ENCODE peak calls at places on chromosomes 3 and 15, in six cellular contexts. M, O, F, I, V and W are unnamed samples.

GRCh38 chr15:81268340-81268739 is 55.6 kb downstream of the STARD5 start:
- DNase-seq in F (no peak), O (no peak), V (no peak), I (no peak), M (no peak), W (no peak)

GRCh38 chr15:25250906-25251622 is 187.8 kb downstream of the UBE3A start:
- DNase-seq in O (no peak), M (no peak), I (no peak), V (peak), F (no peak), W (no peak)

GRCh38 chr3:4977001-4977888 is 2.0 kb upstream of the BHLHE40 start:
- DNase-seq in F (no peak), V (peak), O (peak), I (peak), M (peak), W (peak)

GRCh38 chr3:15386352-15386751 is 41.0 kb downstream of the METTL6 start:
- DNase-seq in O (no peak), M (no peak), V (no peak), F (no peak), I (no peak), W (no peak)

GRCh38 chr15:78878356-78878755 is 5.7 kb downstream of the MORF4L1 start:
- DNase-seq in F (no peak), M (no peak), O (no peak), V (no peak), I (no peak), W (no peak)

GRCh38 chr3:150414273-150414672 is 6.2 kb downstream of the TSC22D2 start:
- DNase-seq in M (no peak), O (no peak), V (no peak), F (no peak), I (no peak), W (no peak)

GRCh38 chr3:135017494-135017893 is 222.4 kb downstream of the EPHB1 start:
- DNase-seq in F (no peak), I (no peak), O (no peak), M (no peak), V (no peak), W (no peak)

GRCh38 chr3:40911264-40911663 is 288.0 kb upstream of the CTNNB1 start:
- DNase-seq in F (no peak), I (no peak), V (no peak), M (no peak), O (no peak), W (no peak)

GRCh38 chr3:183247190-183247589 is 5.9 kb upstream of the B3GNT5 start:
- DNase-seq in M (no peak), F (no peak), I (no peak), V (no peak), O (no peak), W (no peak)

GRCh38 chr15:59501531-59502113 is 63.6 kb downstream of the FAM81A start:
- DNase-seq in O (no peak), I (no peak), V (no peak), M (peak), F (peak), W (no peak)

GRCh38 chr3:50147447-50147846 is 7.7 kb upstream of the SEMA3F start:
- DNase-seq in I (no peak), F (no peak), M (no peak), V (no peak), O (no peak), W (no peak)

GRCh38 chr15:78100886-78101285 is 8.5 kb downstream of the SH2D7 start:
- DNase-seq in I (no peak), M (no peak), F (no peak), O (no peak), V (no peak), W (no peak)

GRCh38 chr3:189292667-189293478 is 121.1 kb downstream of the TPRG1 start:
- DNase-seq in O (no peak), I (no peak), F (no peak), V (no peak), M (no peak), W (no peak)